ENCODE peak calls at places on chromosomes 16 and 17, in eight cellular contexts. One of them, this sample, is unnamed.

GRCh38 chr16:87951550-87952538 is 610 bp downstream of the BANP start:
- DNase-seq in right lobe of liver: peak; percentile 58
- DNase-seq in IMR-90: no peak
- DNase-seq in left ventricle myocardium inferior: no peak
- DNase-seq in small intestine: peak; percentile 56
- DNase-seq in ascending aorta: no peak
- DNase-seq in endodermal cell: peak; percentile 46
- DNase-seq in Peyer's patch: no peak
- DNase-seq in this sample: peak; percentile 49

GRCh38 chr17:65479282-65479681 is 82.2 kb downstream of the AXIN2 start:
- DNase-seq in right lobe of liver: no peak
- DNase-seq in IMR-90: no peak
- DNase-seq in left ventricle myocardium inferior: no peak
- DNase-seq in small intestine: no peak
- DNase-seq in ascending aorta: no peak
- DNase-seq in endodermal cell: no peak
- DNase-seq in Peyer's patch: no peak
- DNase-seq in this sample: no peak

GRCh38 chr17:36092228-36092627 is 2.3 kb upstream of the CCL3 start:
- DNase-seq in right lobe of liver: no peak
- DNase-seq in IMR-90: no peak
- DNase-seq in left ventricle myocardium inferior: no peak
- DNase-seq in small intestine: no peak
- DNase-seq in ascending aorta: no peak
- DNase-seq in endodermal cell: no peak
- DNase-seq in Peyer's patch: no peak
- DNase-seq in this sample: no peak

GRCh38 chr16:30698139-30698815 is 694 bp upstream of the SRCAP start:
- DNase-seq in right lobe of liver: peak; percentile 95
- DNase-seq in IMR-90: peak; percentile 87
- DNase-seq in left ventricle myocardium inferior: peak; percentile 99
- DNase-seq in small intestine: peak; percentile 97
- DNase-seq in ascending aorta: peak; percentile 99
- DNase-seq in endodermal cell: peak; percentile 99
- DNase-seq in Peyer's patch: peak; percentile 99
- DNase-seq in this sample: peak; percentile 99

GRCh38 chr16:75319513-75320401 is 68.3 kb upstream of the BCAR1 start:
- DNase-seq in right lobe of liver: no peak
- DNase-seq in IMR-90: peak; percentile 92
- DNase-seq in left ventricle myocardium inferior: no peak
- DNase-seq in small intestine: no peak
- DNase-seq in ascending aorta: no peak
- DNase-seq in endodermal cell: no peak
- DNase-seq in Peyer's patch: no peak
- DNase-seq in this sample: no peak

GRCh38 chr17:39920218-39921210 is 2.1 kb upstream of the GSDMB start:
- DNase-seq in right lobe of liver: peak; percentile 53
- DNase-seq in IMR-90: no peak
- DNase-seq in left ventricle myocardium inferior: no peak
- DNase-seq in small intestine: peak; percentile 62
- DNase-seq in ascending aorta: peak; percentile 55
- DNase-seq in endodermal cell: no peak
- DNase-seq in Peyer's patch: peak; percentile 54
- DNase-seq in this sample: no peak

GRCh38 chr17:61904094-61904710 is 23.6 kb downstream of the INTS2 start:
- DNase-seq in right lobe of liver: no peak
- DNase-seq in IMR-90: no peak
- DNase-seq in left ventricle myocardium inferior: no peak
- DNase-seq in small intestine: peak; percentile 84
- DNase-seq in ascending aorta: no peak
- DNase-seq in endodermal cell: no peak
- DNase-seq in Peyer's patch: peak; percentile 50
- DNase-seq in this sample: no peak

GRCh38 chr16:23408242-23409201 is 44.5 kb downstream of the COG7 start:
- DNase-seq in right lobe of liver: no peak
- DNase-seq in IMR-90: peak; percentile 78
- DNase-seq in left ventricle myocardium inferior: peak; percentile 49
- DNase-seq in small intestine: no peak
- DNase-seq in ascending aorta: no peak
- DNase-seq in endodermal cell: no peak
- DNase-seq in Peyer's patch: peak; percentile 58
- DNase-seq in this sample: peak; percentile 47

GRCh38 chr17:45296003-45296832 is 20.6 kb downstream of the MAP3K14 start:
- DNase-seq in right lobe of liver: no peak
- DNase-seq in IMR-90: peak; percentile 62
- DNase-seq in left ventricle myocardium inferior: peak; percentile 37
- DNase-seq in small intestine: no peak
- DNase-seq in ascending aorta: no peak
- DNase-seq in endodermal cell: no peak
- DNase-seq in Peyer's patch: no peak
- DNase-seq in this sample: no peak

GRCh38 chr17:78929908-78930775 is 5.0 kb upstream of the TIMP2 start:
- DNase-seq in right lobe of liver: no peak
- DNase-seq in IMR-90: no peak
- DNase-seq in left ventricle myocardium inferior: peak; percentile 52
- DNase-seq in small intestine: no peak
- DNase-seq in ascending aorta: no peak
- DNase-seq in endodermal cell: no peak
- DNase-seq in Peyer's patch: no peak
- DNase-seq in this sample: no peak

GRCh38 chr17:75826561-75827290 is 17.5 kb downstream of the UNC13D start:
- DNase-seq in right lobe of liver: peak; percentile 15
- DNase-seq in IMR-90: no peak
- DNase-seq in left ventricle myocardium inferior: no peak
- DNase-seq in small intestine: no peak
- DNase-seq in ascending aorta: no peak
- DNase-seq in endodermal cell: no peak
- DNase-seq in Peyer's patch: no peak
- DNase-seq in this sample: no peak

GRCh38 chr17:36183811-36184765 is 7.7 kb upstream of the TBC1D3B start:
- DNase-seq in right lobe of liver: no peak
- DNase-seq in IMR-90: no peak
- DNase-seq in left ventricle myocardium inferior: no peak
- DNase-seq in small intestine: no peak
- DNase-seq in ascending aorta: no peak
- DNase-seq in endodermal cell: peak; percentile 46
- DNase-seq in Peyer's patch: no peak
- DNase-seq in this sample: no peak

GRCh38 chr17:82613283-82614094 is 34.8 kb downstream of the WDR45B start:
- DNase-seq in right lobe of liver: no peak
- DNase-seq in IMR-90: no peak
- DNase-seq in left ventricle myocardium inferior: no peak
- DNase-seq in small intestine: no peak
- DNase-seq in ascending aorta: no peak
- DNase-seq in endodermal cell: peak; percentile 77
- DNase-seq in Peyer's patch: no peak
- DNase-seq in this sample: peak; percentile 70

GRCh38 chr17:11293480-11293879 is 52.5 kb downstream of the SHISA6 start:
- DNase-seq in right lobe of liver: no peak
- DNase-seq in IMR-90: no peak
- DNase-seq in left ventricle myocardium inferior: no peak
- DNase-seq in small intestine: no peak
- DNase-seq in ascending aorta: no peak
- DNase-seq in endodermal cell: no peak
- DNase-seq in Peyer's patch: no peak
- DNase-seq in this sample: no peak

GRCh38 chr16:81623365-81624102 is 155.6 kb upstream of the PLCG2 start:
- DNase-seq in right lobe of liver: no peak
- DNase-seq in IMR-90: peak; percentile 43
- DNase-seq in left ventricle myocardium inferior: no peak
- DNase-seq in small intestine: peak; percentile 71
- DNase-seq in ascending aorta: no peak
- DNase-seq in endodermal cell: peak; percentile 78
- DNase-seq in Peyer's patch: no peak
- DNase-seq in this sample: no peak

GRCh38 chr16:1548234-1548633 is 14.8 kb downstream of the TMEM204 start:
- DNase-seq in right lobe of liver: no peak
- DNase-seq in IMR-90: no peak
- DNase-seq in left ventricle myocardium inferior: no peak
- DNase-seq in small intestine: no peak
- DNase-seq in ascending aorta: no peak
- DNase-seq in endodermal cell: no peak
- DNase-seq in Peyer's patch: no peak
- DNase-seq in this sample: no peak

GRCh38 chr17:63476494-63476856 is 386 bp upstream of the ACE start:
- DNase-seq in right lobe of liver: no peak
- DNase-seq in IMR-90: no peak
- DNase-seq in left ventricle myocardium inferior: no peak
- DNase-seq in small intestine: no peak
- DNase-seq in ascending aorta: no peak
- DNase-seq in endodermal cell: peak; percentile 91
- DNase-seq in Peyer's patch: no peak
- DNase-seq in this sample: peak; percentile 33

GRCh38 chr16:75089486-75090202 is 26.9 kb downstream of the LDHD start:
- DNase-seq in right lobe of liver: no peak
- DNase-seq in IMR-90: no peak
- DNase-seq in left ventricle myocardium inferior: no peak
- DNase-seq in small intestine: no peak
- DNase-seq in ascending aorta: no peak
- DNase-seq in endodermal cell: no peak
- DNase-seq in Peyer's patch: no peak
- DNase-seq in this sample: no peak

GRCh38 chr17:5237541-5238016 is 2.9 kb upstream of the SCIMP start:
- DNase-seq in right lobe of liver: peak; percentile 54
- DNase-seq in IMR-90: peak; percentile 50
- DNase-seq in left ventricle myocardium inferior: peak; percentile 26
- DNase-seq in small intestine: peak; percentile 59
- DNase-seq in ascending aorta: peak; percentile 70
- DNase-seq in endodermal cell: peak; percentile 94
- DNase-seq in Peyer's patch: peak; percentile 53
- DNase-seq in this sample: peak; percentile 36

GRCh38 chr17:1006054-1006453 is 9.1 kb downstream of the TIMM22 start:
- DNase-seq in right lobe of liver: no peak
- DNase-seq in IMR-90: no peak
- DNase-seq in left ventricle myocardium inferior: no peak
- DNase-seq in small intestine: no peak
- DNase-seq in ascending aorta: peak; percentile 66
- DNase-seq in endodermal cell: no peak
- DNase-seq in Peyer's patch: no peak
- DNase-seq in this sample: no peak
- H3K4me1 ChIP-seq in right lobe of liver: peaks cover 16% of the 10 kb centered on the region
- H3K4me1 ChIP-seq in IMR-90: peaks cover 35% of the 10 kb centered on the region
- H3K4me1 ChIP-seq in left ventricle myocardium inferior: peaks cover 95% of the 10 kb centered on the region
- H3K4me1 ChIP-seq in small intestine: no peaks in the 10 kb centered on the region
- H3K4me1 ChIP-seq in ascending aorta: peaks cover 82% of the 10 kb centered on the region
- H3K4me1 ChIP-seq in endodermal cell: peaks cover 11% of the 10 kb centered on the region
- H3K4me1 ChIP-seq in Peyer's patch: no peaks in the 10 kb centered on the region
- H3K4me1 ChIP-seq in this sample: peaks cover 59% of the 10 kb centered on the region

GRCh38 chr16:57536306-57537193 is at the start of gene CCDC102A:
- DNase-seq in right lobe of liver: no peak
- DNase-seq in IMR-90: no peak
- DNase-seq in left ventricle myocardium inferior: peak; percentile 40
- DNase-seq in small intestine: no peak
- DNase-seq in ascending aorta: peak; percentile 68
- DNase-seq in endodermal cell: peak; percentile 79
- DNase-seq in Peyer's patch: no peak
- DNase-seq in this sample: peak; percentile 48

GRCh38 chr16:57538235-57538711 is 1.9 kb upstream of the CCDC102A start:
- DNase-seq in right lobe of liver: no peak
- DNase-seq in IMR-90: no peak
- DNase-seq in left ventricle myocardium inferior: no peak
- DNase-seq in small intestine: no peak
- DNase-seq in ascending aorta: no peak
- DNase-seq in endodermal cell: peak; percentile 38
- DNase-seq in Peyer's patch: no peak
- DNase-seq in this sample: no peak

GRCh38 chr16:57537194-57537505 is 779 bp upstream of the CCDC102A start:
- DNase-seq in right lobe of liver: no peak
- DNase-seq in IMR-90: no peak
- DNase-seq in left ventricle myocardium inferior: no peak
- DNase-seq in small intestine: no peak
- DNase-seq in ascending aorta: no peak
- DNase-seq in endodermal cell: no peak
- DNase-seq in Peyer's patch: no peak
- DNase-seq in this sample: no peak

GRCh38 chr16:57539072-57539796 is 2.9 kb upstream of the CCDC102A start:
- DNase-seq in right lobe of liver: no peak
- DNase-seq in IMR-90: no peak
- DNase-seq in left ventricle myocardium inferior: no peak
- DNase-seq in small intestine: no peak
- DNase-seq in ascending aorta: no peak
- DNase-seq in endodermal cell: no peak
- DNase-seq in Peyer's patch: no peak
- DNase-seq in this sample: no peak

GRCh38 chr16:57537596-57538234 is 1.3 kb upstream of the CCDC102A start:
- DNase-seq in right lobe of liver: no peak
- DNase-seq in IMR-90: no peak
- DNase-seq in left ventricle myocardium inferior: no peak
- DNase-seq in small intestine: no peak
- DNase-seq in ascending aorta: peak; percentile 61
- DNase-seq in endodermal cell: peak; percentile 46
- DNase-seq in Peyer's patch: no peak
- DNase-seq in this sample: no peak
- H3K4me3 ChIP-seq in right lobe of liver: no peak overlapping the region
- H3K4me3 ChIP-seq in IMR-90: no peak overlapping the region
- H3K4me3 ChIP-seq in left ventricle myocardium inferior: peak overlapping the region; percentile 94
- H3K4me3 ChIP-seq in small intestine: no peak overlapping the region
- H3K4me3 ChIP-seq in ascending aorta: no peak overlapping the region
- H3K4me3 ChIP-seq in endodermal cell: no peak overlapping the region
- H3K4me3 ChIP-seq in Peyer's patch: no peak overlapping the region
- H3K4me3 ChIP-seq in this sample: no peak overlapping the region

GRCh38 chr17:28968269-28968913 is 17.1 kb upstream of the PHF12 start:
- DNase-seq in right lobe of liver: no peak
- DNase-seq in IMR-90: no peak
- DNase-seq in left ventricle myocardium inferior: no peak
- DNase-seq in small intestine: no peak
- DNase-seq in ascending aorta: no peak
- DNase-seq in endodermal cell: peak; percentile 74
- DNase-seq in Peyer's patch: no peak
- DNase-seq in this sample: no peak
- H3K27ac ChIP-seq in right lobe of liver: no peak overlapping the region
- H3K27ac ChIP-seq in IMR-90: no peak overlapping the region
- H3K27ac ChIP-seq in left ventricle myocardium inferior: no peak overlapping the region
- H3K27ac ChIP-seq in small intestine: no peak overlapping the region
- H3K27ac ChIP-seq in ascending aorta: no peak overlapping the region
- H3K27ac ChIP-seq in endodermal cell: peak overlapping the region; percentile 95
- H3K27ac ChIP-seq in Peyer's patch: no peak overlapping the region
- H3K27ac ChIP-seq in this sample: no peak overlapping the region

GRCh38 chr17:76915840-76916510 is 47.8 kb downstream of the MGAT5B start:
- DNase-seq in right lobe of liver: no peak
- DNase-seq in IMR-90: no peak
- DNase-seq in left ventricle myocardium inferior: no peak
- DNase-seq in small intestine: no peak
- DNase-seq in ascending aorta: no peak
- DNase-seq in endodermal cell: no peak
- DNase-seq in Peyer's patch: no peak
- DNase-seq in this sample: no peak

GRCh38 chr17:76909971-76910760 is 42.0 kb downstream of the MGAT5B start:
- DNase-seq in right lobe of liver: peak; percentile 31
- DNase-seq in IMR-90: peak; percentile 41
- DNase-seq in left ventricle myocardium inferior: peak; percentile 44
- DNase-seq in small intestine: peak; percentile 8
- DNase-seq in ascending aorta: no peak
- DNase-seq in endodermal cell: peak; percentile 98
- DNase-seq in Peyer's patch: no peak
- DNase-seq in this sample: peak; percentile 49

GRCh38 chr17:76914937-76915336 is 46.7 kb downstream of the MGAT5B start:
- DNase-seq in right lobe of liver: no peak
- DNase-seq in IMR-90: no peak
- DNase-seq in left ventricle myocardium inferior: no peak
- DNase-seq in small intestine: peak; percentile 24
- DNase-seq in ascending aorta: no peak
- DNase-seq in endodermal cell: no peak
- DNase-seq in Peyer's patch: no peak
- DNase-seq in this sample: peak; percentile 3

GRCh38 chr17:76911299-76912007 is 43.2 kb downstream of the MGAT5B start:
- DNase-seq in right lobe of liver: no peak
- DNase-seq in IMR-90: no peak
- DNase-seq in left ventricle myocardium inferior: no peak
- DNase-seq in small intestine: no peak
- DNase-seq in ascending aorta: no peak
- DNase-seq in endodermal cell: no peak
- DNase-seq in Peyer's patch: no peak
- DNase-seq in this sample: no peak

GRCh38 chr17:76912585-76912984 is 44.4 kb downstream of the MGAT5B start:
- DNase-seq in right lobe of liver: no peak
- DNase-seq in IMR-90: no peak
- DNase-seq in left ventricle myocardium inferior: no peak
- DNase-seq in small intestine: no peak
- DNase-seq in ascending aorta: no peak
- DNase-seq in endodermal cell: no peak
- DNase-seq in Peyer's patch: no peak
- DNase-seq in this sample: no peak
- H3K4me1 ChIP-seq in right lobe of liver: no peaks in the 10 kb centered on the region
- H3K4me1 ChIP-seq in IMR-90: no peaks in the 10 kb centered on the region
- H3K4me1 ChIP-seq in left ventricle myocardium inferior: no peaks in the 10 kb centered on the region
- H3K4me1 ChIP-seq in small intestine: no peaks in the 10 kb centered on the region
- H3K4me1 ChIP-seq in ascending aorta: peaks cover 3% of the 10 kb centered on the region
- H3K4me1 ChIP-seq in endodermal cell: no peaks in the 10 kb centered on the region
- H3K4me1 ChIP-seq in Peyer's patch: no peaks in the 10 kb centered on the region
- H3K4me1 ChIP-seq in this sample: no peaks in the 10 kb centered on the region

This sample was measured in heart left ventricle.